ENCODE peak calls at places on chromosomes 13 and 19, in five cellular contexts. E is lower leg skin, Z is colonic mucosa, N is prostate gland, W is nephron progenitor cell. V is an unnamed sample.

GRCh38 chr13:26772531-26772930 is 11.9 kb upstream of the GPR12 start:
- DNase-seq in E (no peak), Z (no peak), N (no peak), W (no peak), V (no peak)

GRCh38 chr13:43360196-43360595 is 336.8 kb downstream of the DNAJC15 start:
- DNase-seq in E (no peak), Z (no peak), N (no peak), W (no peak), V (no peak)

GRCh38 chr13:113123226-113124150 is 889 bp downstream of the F10 start:
- DNase-seq in E (peak; percentile 82), Z (no peak), N (no peak), W (no peak), V (no peak)

GRCh38 chr13:85286081-85286480 is 513.1 kb downstream of the SLITRK6 start:
- DNase-seq in E (no peak), Z (no peak), N (no peak), W (no peak), V (no peak)

GRCh38 chr13:30108913-30109237 is 198.5 kb downstream of the KATNAL1 start:
- DNase-seq in E (no peak), Z (peak; percentile 94), N (peak; percentile 87), W (no peak), V (peak; percentile 77)

GRCh38 chr13:45602183-45602582 is 13.4 kb downstream of the ERICH6B start:
- DNase-seq in E (peak; percentile 21), Z (no peak), N (peak; percentile 6), W (no peak), V (no peak)

GRCh38 chr13:113350065-113350937 is 13.6 kb downstream of the GRTP1 start:
- DNase-seq in E (no peak), Z (no peak), N (no peak), W (no peak), V (no peak)

GRCh38 chr19:18090545-18091216 is 3.9 kb upstream of the IL12RB1 start:
- DNase-seq in E (no peak), Z (no peak), N (no peak), W (no peak), V (no peak)

GRCh38 chr19:2151339-2152229 is at the start of gene AP3D1:
- DNase-seq in E (peak; percentile 100), Z (peak; percentile 100), N (peak; percentile 100), W (peak; percentile 100), V (peak; percentile 100)

GRCh38 chr19:46426506-46427162 is 2.1 kb downstream of the PNMA8C start:
- DNase-seq in E (no peak), Z (peak; percentile 54), N (peak; percentile 51), W (peak; percentile 92), V (peak; percentile 60)

GRCh38 chr13:93724187-93724586 is 497.6 kb downstream of the GPC6 start:
- DNase-seq in E (no peak), Z (no peak), N (no peak), W (no peak), V (no peak)

GRCh38 chr19:708154-709141 is at the start of gene PALM:
- DNase-seq in E (no peak), Z (no peak), N (peak; percentile 26), W (peak; percentile 74), V (no peak)

GRCh38 chr13:101475536-101475935 is 23.1 kb downstream of the ITGBL1 start:
- DNase-seq in E (no peak), Z (no peak), N (no peak), W (no peak), V (no peak)

GRCh38 chr13:106213028-106213427 is 322.4 kb downstream of the EFNB2 start:
- DNase-seq in E (no peak), Z (no peak), N (no peak), W (no peak), V (no peak)

GRCh38 chr13:70723732-70724131 is 615.5 kb upstream of the KLHL1 start:
- DNase-seq in E (no peak), Z (no peak), N (no peak), W (no peak), V (no peak)

GRCh38 chr19:8510589-8511115 is 3.3 kb downstream of the ZNF414 start:
- DNase-seq in E (no peak), Z (no peak), N (no peak), W (no peak), V (no peak)

GRCh38 chr19:16327911-16328823 is 3.5 kb downstream of the KLF2 start:
- DNase-seq in E (peak; percentile 96), Z (peak; percentile 74), N (peak; percentile 31), W (no peak), V (peak; percentile 89)

GRCh38 chr13:112859817-112860190 is 109.2 kb upstream of the MCF2L start:
- DNase-seq in E (peak; percentile 84), Z (no peak), N (no peak), W (no peak), V (no peak)

DNA sequence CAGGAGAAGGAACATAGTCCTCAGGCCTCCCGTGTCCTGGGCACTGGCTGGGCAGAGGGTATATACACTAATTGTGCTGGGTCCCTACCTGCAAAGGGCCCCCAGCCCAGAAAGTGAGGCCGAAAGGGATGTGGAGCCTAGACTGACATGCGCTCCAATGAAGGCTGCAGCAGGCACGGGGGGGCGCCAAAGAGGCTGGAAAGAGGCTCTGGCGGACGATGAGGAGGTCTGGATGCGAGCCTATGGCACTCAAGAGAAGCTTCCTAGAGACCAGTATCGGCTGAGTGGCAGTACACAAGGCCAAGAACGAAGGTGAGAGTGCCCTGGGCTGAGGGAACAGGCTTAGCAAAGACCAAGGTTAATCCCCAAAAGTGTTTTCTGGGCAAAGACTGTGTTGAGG is 16.6 kb downstream of the VRK3 start:
- DNase-seq in E (no peak), Z (no peak), N (no peak), W (peak; percentile 50), V (no peak)
- TF ChIP-seq CTCF in E (no peak), Z (no peak), N (no peak), W (peak; percentile 10), V (no peak)

DNA sequence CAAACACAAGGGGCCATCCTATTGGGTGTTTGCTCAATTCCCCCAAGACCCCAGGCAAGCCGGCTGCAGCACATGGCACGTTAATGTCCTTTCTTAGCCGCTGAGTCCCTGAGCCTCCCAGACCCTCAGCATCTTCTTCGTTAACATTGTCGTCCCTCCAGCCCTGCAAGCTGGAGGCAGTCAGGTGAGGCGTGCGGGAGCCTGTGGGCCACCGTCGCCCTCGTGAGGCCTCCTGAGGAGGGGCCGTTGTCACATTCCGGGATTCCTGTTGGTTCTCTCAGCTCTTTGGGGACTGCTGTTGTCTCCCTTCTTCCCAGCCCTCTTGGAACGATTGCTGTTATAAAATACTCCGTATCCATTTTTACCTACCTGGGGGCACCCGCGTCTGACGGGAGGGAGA is 140.6 kb downstream of the KDM4B start:
- DNase-seq in E (no peak), Z (no peak), N (no peak), W (no peak), V (no peak)
- TF ChIP-seq CTCF in E (no peak), Z (no peak), N (no peak), W (no peak), V (no peak)

DNA sequence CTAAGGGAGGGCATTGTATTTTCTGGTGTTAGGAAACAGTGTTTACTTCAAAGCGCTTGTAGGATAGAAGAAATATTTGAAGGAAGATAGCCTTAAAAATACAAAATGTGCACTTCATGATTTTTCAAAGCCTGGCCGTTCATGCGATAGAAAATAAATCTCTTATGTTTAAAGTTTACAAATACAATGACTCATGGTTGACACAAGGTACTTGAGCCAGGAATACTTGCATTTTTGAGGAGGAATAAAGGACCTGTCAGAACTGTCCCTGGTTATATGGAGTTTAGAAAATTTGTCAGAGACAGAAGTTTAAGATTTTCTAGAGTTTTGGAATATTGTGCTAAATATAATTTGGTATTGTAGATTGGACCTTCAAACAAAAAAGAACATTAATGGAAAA is 1223.2 kb upstream of the SLC10A2 start:
- DNase-seq in E (no peak), Z (no peak), N (no peak), W (no peak), V (no peak)
- TF ChIP-seq CTCF in E (no peak), Z (no peak), N (no peak), W (no peak), V (no peak)

DNA sequence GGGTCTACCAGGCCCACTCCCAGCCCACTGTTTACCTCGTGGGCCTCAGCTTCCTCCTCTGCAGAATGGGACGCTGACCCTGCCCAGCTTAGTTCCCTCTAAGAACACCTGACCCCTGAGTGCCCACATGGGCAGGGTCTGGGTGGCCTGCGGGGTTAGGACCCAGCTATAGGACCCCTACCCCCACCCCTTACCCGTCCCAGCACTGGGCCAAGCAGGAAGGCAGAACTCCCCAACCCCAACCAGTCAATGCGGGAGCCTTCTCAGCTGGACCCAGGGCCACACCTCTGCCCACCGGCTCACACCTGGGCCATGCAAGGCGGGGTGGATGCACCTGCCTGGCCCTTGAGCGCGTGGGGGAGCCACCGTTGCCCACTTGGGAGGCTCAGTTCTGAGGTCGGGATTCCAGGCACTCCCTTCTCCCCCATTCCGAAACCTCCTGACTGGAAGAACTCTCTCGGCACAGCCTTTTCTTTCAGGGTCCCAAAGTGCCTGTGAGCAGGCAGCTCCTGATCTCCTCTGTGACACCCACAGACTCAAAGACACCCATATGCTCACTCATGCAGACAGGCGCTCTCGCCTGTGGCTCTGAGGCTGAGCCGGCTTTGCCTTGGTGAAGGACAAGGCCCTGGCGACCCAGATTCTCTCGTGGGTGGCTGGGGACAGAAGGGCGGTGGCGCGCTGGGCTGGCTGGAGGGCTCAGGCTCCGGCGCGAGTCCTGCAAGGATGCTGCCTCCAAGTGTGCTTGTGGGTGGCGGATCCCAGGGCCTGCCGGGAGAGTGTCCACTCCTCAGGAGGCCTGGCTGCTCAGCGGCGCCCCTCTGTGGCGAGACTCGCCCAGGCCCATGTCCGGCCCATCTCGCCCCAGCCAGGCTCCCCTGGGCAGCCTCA is 27.9 kb upstream of the PARP4 start:
- DNase-seq in E (no peak), Z (peak; percentile 22), N (no peak), W (peak; percentile 33), V (no peak)
- TF ChIP-seq CTCF in E (no peak), Z (no peak), N (no peak), W (peak; percentile 29), V (no peak)

V was measured in lung.